ENCODE peak calls at places on chromosomes 3 and 15, in five cellular contexts. Q is cardiac muscle cell, I is dorsolateral prefrontal cortex, Y is testis, R is PC-3. G is an unnamed sample.

GRCh38 chr15:59150185-59150584 is 45.2 kb downstream of the CCNB2 start:
- DNase-seq in Q (no peak), I (no peak), Y (peak), R (no peak), G (peak)

GRCh38 chr3:15750143-15750542 is 47.6 kb downstream of the ANKRD28 start:
- DNase-seq in Q (no peak), I (no peak), Y (no peak), R (no peak), G (no peak)

GRCh38 chr3:29694783-29695182 is 413.9 kb downstream of the RBMS3 start:
- DNase-seq in Q (peak), I (no peak), Y (no peak), R (peak), G (no peak)

GRCh38 chr15:75061272-75061671 is 37.9 kb downstream of the PPCDC start:
- DNase-seq in Q (no peak), I (no peak), Y (no peak), R (no peak), G (no peak)

GRCh38 chr3:194395767-194396527 is 3.1 kb downstream of the GP5 start:
- DNase-seq in Q (peak), I (no peak), Y (peak), R (no peak), G (no peak)

GRCh38 chr3:99670556-99670950 is 32.2 kb downstream of the COL8A1 start:
- DNase-seq in Q (no peak), I (no peak), Y (no peak), R (no peak), G (no peak)

GRCh38 chr3:63872135-63872924 is 8.7 kb downstream of the ATXN7 start:
- DNase-seq in Q (no peak), I (no peak), Y (no peak), R (peak), G (no peak)

GRCh38 chr3:88003115-88003755 is 55.6 kb downstream of the CGGBP1 start:
- DNase-seq in Q (peak), I (no peak), Y (no peak), R (peak), G (peak)

GRCh38 chr3:51813539-51813938 is 34.5 kb upstream of the IQCF6 start:
- DNase-seq in Q (peak), I (peak), Y (no peak), R (no peak), G (no peak)

GRCh38 chr15:71737761-71738160 is 72.6 kb upstream of the NR2E3 start:
- DNase-seq in Q (no peak), I (no peak), Y (no peak), R (no peak), G (no peak)

GRCh38 chr15:40766906-40767837 is 2.6 kb upstream of the C15orf62 start:
- DNase-seq in Q (no peak), I (no peak), Y (no peak), R (peak), G (no peak)

GRCh38 chr3:38662544-38662943 is 13.1 kb upstream of the SCN5A start:
- DNase-seq in Q (no peak), I (no peak), Y (peak), R (peak), G (peak)

GRCh38 chr3:12999147-13000140 is 73.8 kb downstream of the IQSEC1 start:
- DNase-seq in Q (no peak), I (peak), Y (peak), R (no peak), G (no peak)

GRCh38 chr3:190865828-190866227 is 3.3 kb upstream of the GMNC start:
- DNase-seq in Q (no peak), I (no peak), Y (no peak), R (peak), G (no peak)

GRCh38 chr3:10334461-10334860 is 13.5 kb upstream of the SEC13 start:
- DNase-seq in Q (no peak), I (peak), Y (no peak), R (peak), G (no peak)

GRCh38 chr3:36895488-36896409 is 49.1 kb downstream of the TRANK1 start:
- DNase-seq in Q (no peak), I (no peak), Y (no peak), R (no peak), G (no peak)

GRCh38 chr3:133745981-133746721 is at the start of gene TF:
- DNase-seq in Q (no peak), I (peak), Y (peak), R (no peak), G (no peak)

GRCh38 chr3:40741729-40742128 is 217.0 kb downstream of the ZNF621 start:
- DNase-seq in Q (no peak), I (no peak), Y (peak), R (no peak), G (peak)

GRCh38 chr3:142225885-142226215 is 465 bp upstream of the GK5 start:
- DNase-seq in Q (no peak), I (no peak), Y (no peak), R (no peak), G (no peak)
- H3K4me3 ChIP-seq in Q (peak), I (peak), Y (peak), R (peak), G (peak)

GRCh38 chr3:124653788-124654469 is 76.3 kb upstream of the UMPS start:
- DNase-seq in Q (peak), I (no peak), Y (no peak), R (no peak), G (no peak)

GRCh38 chr3:124650798-124651197 is 79.5 kb upstream of the UMPS start:
- DNase-seq in Q (no peak), I (no peak), Y (no peak), R (no peak), G (no peak)

GRCh38 chr3:124652009-124652408 is 78.2 kb upstream of the UMPS start:
- DNase-seq in Q (no peak), I (no peak), Y (no peak), R (no peak), G (no peak)

GRCh38 chr3:124654470-124654845 is 75.8 kb upstream of the UMPS start:
- DNase-seq in Q (no peak), I (no peak), Y (no peak), R (no peak), G (no peak)

GRCh38 chr3:124653071-124653470 is 77.2 kb upstream of the UMPS start:
- DNase-seq in Q (no peak), I (no peak), Y (no peak), R (no peak), G (no peak)
- TF ChIP-seq CTCF in Q (no peak), I (no peak), Y (no peak), R (no peak), G (no peak)

GRCh38 chr3:192408721-192409151 is 318.6 kb downstream of the FGF12 start:
- DNase-seq in Q (peak), I (peak), Y (peak), R (no peak), G (no peak)

GRCh38 chr3:192408007-192408655 is 319.2 kb downstream of the FGF12 start:
- DNase-seq in Q (peak), I (peak), Y (peak), R (no peak), G (no peak)

GRCh38 chr3:192409203-192409837 is 318.0 kb downstream of the FGF12 start:
- DNase-seq in Q (peak), I (peak), Y (peak), R (no peak), G (no peak)

GRCh38 chr3:192409838-192410683 is 317.3 kb downstream of the FGF12 start:
- DNase-seq in Q (peak), I (no peak), Y (peak), R (no peak), G (no peak)

DNA sequence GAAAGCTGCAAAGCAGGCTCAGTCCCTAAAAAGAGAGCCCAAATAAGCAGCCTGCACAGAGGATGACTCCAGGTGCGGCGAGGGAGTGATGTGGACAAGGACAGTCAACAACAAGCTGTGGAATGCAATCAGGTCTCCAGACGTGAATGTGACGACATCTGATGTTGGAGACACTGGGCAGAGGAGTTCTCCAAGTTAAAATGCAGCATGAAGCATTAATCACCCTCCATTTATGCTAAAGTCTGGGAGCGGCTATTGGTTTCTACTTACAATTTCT is 316.7 kb downstream of the FGF12 start:
- DNase-seq in Q (no peak), I (no peak), Y (no peak), R (no peak), G (no peak)
- H3K4me3 ChIP-seq in Q (no peak), I (peak), Y (no peak), R (no peak), G (no peak)

DNA sequence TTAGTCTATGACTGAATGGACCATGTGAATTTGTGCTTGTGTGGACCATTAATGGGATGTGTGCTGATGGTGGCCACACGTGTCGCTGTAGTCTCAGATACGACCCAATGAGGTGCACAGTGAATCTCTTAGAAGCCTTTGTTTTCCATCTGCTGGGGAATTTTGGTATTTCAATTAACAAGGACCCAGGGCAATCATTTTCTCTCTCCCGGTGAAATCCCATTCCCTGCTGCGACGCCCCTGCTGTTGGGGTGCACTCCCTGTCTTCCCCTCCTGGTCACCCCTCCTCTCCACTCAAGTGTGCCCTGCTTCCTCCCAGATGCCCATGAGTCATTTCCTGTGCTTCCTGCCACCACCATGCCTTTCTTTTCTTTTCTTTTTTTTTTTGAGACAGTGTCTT is 32.7 kb downstream of the EBLN2 start:
- DNase-seq in Q (no peak), I (no peak), Y (no peak), R (no peak), G (peak)
- TF ChIP-seq CTCF in Q (peak), I (no peak), Y (no peak), R (no peak), G (peak)

GRCh38 chr3:170363471-170363994 is 6.0 kb downstream of the SKIL start:
- DNase-seq in Q (no peak), I (no peak), Y (no peak), R (no peak), G (no peak)

GRCh38 chr3:170361711-170362110 is 4.2 kb downstream of the SKIL start:
- DNase-seq in Q (no peak), I (no peak), Y (no peak), R (no peak), G (no peak)

GRCh38 chr3:170359178-170359704 is 1.7 kb downstream of the SKIL start:
- DNase-seq in Q (no peak), I (no peak), Y (no peak), R (no peak), G (no peak)

GRCh38 chr3:170360476-170360875 is 3.0 kb downstream of the SKIL start:
- DNase-seq in Q (no peak), I (no peak), Y (no peak), R (no peak), G (no peak)

DNA sequence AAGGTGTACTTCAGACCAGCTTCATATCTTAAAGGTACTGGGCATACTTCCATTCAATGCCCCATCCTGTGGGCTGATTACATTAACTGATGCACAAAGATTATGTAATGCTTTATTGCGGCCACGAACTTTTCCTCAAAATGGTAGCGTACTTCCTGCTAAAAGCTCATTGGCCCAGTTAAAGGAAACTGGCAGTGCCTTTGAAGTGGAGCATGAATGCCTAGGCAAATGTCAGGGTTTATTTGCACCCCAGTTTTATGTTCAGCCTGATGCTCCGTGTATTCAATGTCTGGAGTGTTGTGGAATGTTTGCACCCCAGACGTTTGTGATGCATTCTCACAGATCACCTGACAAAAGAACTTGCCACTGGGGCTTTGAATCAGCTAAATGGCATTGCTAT is 3.4 kb downstream of the SKIL start:
- DNase-seq in Q (no peak), I (no peak), Y (no peak), R (no peak), G (no peak)
- H3K4me3 ChIP-seq in Q (no peak), I (peak), Y (no peak), R (peak), G (no peak)

DNA sequence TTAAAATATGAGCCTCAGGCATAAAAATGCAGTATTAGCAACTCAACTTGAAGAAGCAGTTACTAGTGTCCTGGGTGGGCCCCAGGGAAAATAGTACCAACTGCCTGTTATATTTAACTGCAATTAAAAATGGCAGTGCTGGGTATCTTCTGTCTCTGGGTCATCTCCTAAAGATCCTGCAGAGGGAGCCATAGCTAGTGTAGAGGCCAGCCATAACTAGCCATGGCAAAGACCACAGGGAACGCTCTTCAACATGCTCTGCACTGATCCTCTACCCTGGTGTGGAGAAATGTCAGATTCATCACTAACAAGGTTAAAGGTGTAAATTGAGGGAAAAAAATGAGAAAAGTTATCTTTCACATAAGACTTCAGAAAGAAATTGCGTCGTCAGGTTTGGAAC is 181.3 kb downstream of the SNRPN start:
- DNase-seq in Q (peak), I (no peak), Y (peak), R (no peak), G (no peak)
- TF ChIP-seq CTCF in Q (peak), I (no peak), Y (no peak), R (peak), G (peak)

GRCh38 chr3:171122212-171122611 is 95.7 kb upstream of the SLC2A2 start:
- DNase-seq in Q (peak), I (no peak), Y (no peak), R (no peak), G (no peak)

GRCh38 chr3:171123913-171124312 is 97.4 kb upstream of the SLC2A2 start:
- DNase-seq in Q (no peak), I (no peak), Y (no peak), R (no peak), G (no peak)

GRCh38 chr3:171126478-171127214 is 100.1 kb upstream of the SLC2A2 start:
- DNase-seq in Q (no peak), I (no peak), Y (no peak), R (no peak), G (no peak)

GRCh38 chr3:171125010-171125409 is 98.5 kb upstream of the SLC2A2 start:
- DNase-seq in Q (no peak), I (no peak), Y (no peak), R (no peak), G (no peak)

DNA sequence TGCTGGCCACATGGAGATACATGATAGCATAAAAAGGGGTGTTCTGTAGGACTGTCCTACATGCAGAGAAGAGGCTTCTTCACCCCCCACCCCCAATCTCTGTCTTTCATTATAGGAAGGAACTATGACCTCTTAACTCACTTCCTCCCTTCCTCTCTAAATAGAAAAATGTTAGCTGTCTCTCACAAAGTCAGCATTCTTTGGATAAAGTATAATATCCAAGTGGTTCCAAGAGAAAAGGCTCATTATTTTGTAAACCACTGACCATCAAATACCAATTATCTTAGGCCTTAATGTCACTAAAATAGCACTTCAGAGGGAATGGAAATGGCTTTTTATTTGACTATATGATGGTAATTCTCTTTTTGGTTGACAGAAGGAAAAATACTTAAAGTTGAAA is 95.3 kb upstream of the SLC2A2 start:
- DNase-seq in Q (no peak), I (no peak), Y (no peak), R (no peak), G (no peak)
- H3K4me3 ChIP-seq in Q (no peak), I (no peak), Y (no peak), R (no peak), G (no peak)

GRCh38 chr3:174644287-174644686 is 214.8 kb upstream of the NAALADL2 start:
- DNase-seq in Q (no peak), I (no peak), Y (no peak), R (no peak), G (no peak)
- TF ChIP-seq CTCF in Q (no peak), I (no peak), Y (no peak), R (no peak), G (no peak)

DNA sequence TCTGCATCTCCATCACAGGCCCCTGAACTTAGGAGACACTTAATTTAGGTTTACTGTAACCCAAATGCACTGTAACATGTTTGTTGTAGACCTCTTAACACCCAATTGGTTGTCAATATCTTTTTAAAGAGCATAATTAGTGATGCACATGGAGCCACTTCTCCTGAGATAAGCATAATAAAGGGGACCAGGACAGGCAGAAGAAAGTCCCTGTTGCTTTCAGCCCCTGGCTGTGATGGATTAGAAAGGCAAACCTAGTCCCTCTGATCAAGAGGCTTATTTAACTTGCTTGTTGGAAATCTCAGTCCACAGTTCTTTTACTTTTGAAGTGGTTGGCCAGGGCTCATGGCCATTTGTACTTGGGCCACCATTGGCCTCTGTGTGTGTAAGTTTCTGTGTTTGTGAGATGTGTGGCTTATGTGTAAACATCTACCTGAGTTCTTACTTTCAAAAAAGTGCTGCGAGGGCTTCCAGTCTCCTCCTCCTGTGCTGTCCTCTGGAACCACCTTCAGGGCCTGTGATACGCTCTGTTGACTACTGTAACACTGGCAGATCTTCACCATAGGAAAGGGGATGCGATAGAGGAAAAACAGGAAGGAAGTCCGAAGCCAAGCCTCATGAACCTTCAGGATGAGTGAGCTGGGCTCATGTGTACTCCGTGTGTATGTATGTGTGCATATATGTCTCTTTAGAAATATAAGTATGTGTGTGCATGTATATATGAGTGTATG is 136.2 kb downstream of the EPHB1 start:
- DNase-seq in Q (no peak), I (no peak), Y (no peak), R (no peak), G (no peak)
- H3K4me3 ChIP-seq in Q (no peak), I (no peak), Y (no peak), R (no peak), G (no peak)

G was measured in LNCaP clone FGC.